ENCODE peak calls at places on chromosomes 5 and 9, in seven cellular contexts. One of them, this sample, is unnamed.

GRCh38 chr5:88518131-88519016 is 249.7 kb upstream of the TMEM161B start:
- DNase-seq in suprapubic skin: no peak
- DNase-seq in H1: no peak
- DNase-seq in sigmoid colon: no peak
- DNase-seq in spleen: no peak
- DNase-seq in K562: no peak
- DNase-seq in transverse colon: no peak
- DNase-seq in this sample: no peak

GRCh38 chr9:755454-756381 is 85.8 kb upstream of the DMRT1 start:
- DNase-seq in sigmoid colon: peak; percentile 37
- DNase-seq in K562: no peak
- DNase-seq in transverse colon: no peak
- DNase-seq in suprapubic skin: no peak
- DNase-seq in H1: peak; percentile 36
- DNase-seq in spleen: no peak
- DNase-seq in this sample: no peak

GRCh38 chr9:94147776-94148175 is 63.5 kb downstream of the PTPDC1 start:
- DNase-seq in sigmoid colon: no peak
- DNase-seq in transverse colon: no peak
- DNase-seq in K562: no peak
- DNase-seq in suprapubic skin: no peak
- DNase-seq in H1: no peak
- DNase-seq in spleen: no peak
- DNase-seq in this sample: no peak

GRCh38 chr5:76582252-76583162 is 40.7 kb downstream of the F2RL2 start:
- DNase-seq in transverse colon: no peak
- DNase-seq in H1: no peak
- DNase-seq in sigmoid colon: no peak
- DNase-seq in suprapubic skin: no peak
- DNase-seq in spleen: no peak
- DNase-seq in K562: no peak
- DNase-seq in this sample: no peak

GRCh38 chr5:318341-318897 is 3.1 kb upstream of the AHRR start:
- DNase-seq in sigmoid colon: no peak
- DNase-seq in suprapubic skin: no peak
- DNase-seq in spleen: no peak
- DNase-seq in transverse colon: no peak
- DNase-seq in H1: no peak
- DNase-seq in K562: no peak
- DNase-seq in this sample: no peak

GRCh38 chr5:148619484-148619883 is 34.8 kb downstream of the HTR4 start:
- DNase-seq in spleen: no peak
- DNase-seq in transverse colon: no peak
- DNase-seq in suprapubic skin: no peak
- DNase-seq in K562: no peak
- DNase-seq in sigmoid colon: no peak
- DNase-seq in H1: no peak
- DNase-seq in this sample: no peak

GRCh38 chr9:107294756-107295155 is 11.7 kb downstream of the RAD23B start:
- DNase-seq in H1: no peak
- DNase-seq in suprapubic skin: no peak
- DNase-seq in K562: no peak
- DNase-seq in sigmoid colon: no peak
- DNase-seq in spleen: no peak
- DNase-seq in transverse colon: no peak
- DNase-seq in this sample: no peak

GRCh38 chr9:82606071-82606470 is 456.9 kb downstream of the RASEF start:
- DNase-seq in H1: no peak
- DNase-seq in K562: no peak
- DNase-seq in suprapubic skin: no peak
- DNase-seq in sigmoid colon: peak; percentile 60
- DNase-seq in transverse colon: no peak
- DNase-seq in spleen: no peak
- DNase-seq in this sample: no peak

GRCh38 chr5:1474183-1474839 is 29.1 kb upstream of the SLC6A3 start:
- DNase-seq in K562: no peak
- DNase-seq in suprapubic skin: peak; percentile 54
- DNase-seq in H1: no peak
- DNase-seq in transverse colon: no peak
- DNase-seq in spleen: peak; percentile 76
- DNase-seq in sigmoid colon: peak; percentile 58
- DNase-seq in this sample: no peak

GRCh38 chr5:1654786-1655495 is 131.2 kb upstream of the LPCAT1 start:
- DNase-seq in H1: peak; percentile 41
- DNase-seq in transverse colon: no peak
- DNase-seq in K562: no peak
- DNase-seq in suprapubic skin: no peak
- DNase-seq in sigmoid colon: no peak
- DNase-seq in spleen: no peak
- DNase-seq in this sample: no peak

GRCh38 chr5:88787856-88788255 is 95.1 kb downstream of the MEF2C start:
- DNase-seq in K562: no peak
- DNase-seq in suprapubic skin: no peak
- DNase-seq in transverse colon: no peak
- DNase-seq in H1: no peak
- DNase-seq in spleen: no peak
- DNase-seq in sigmoid colon: no peak
- DNase-seq in this sample: no peak

GRCh38 chr9:70285246-70285645 is 26.5 kb downstream of the SMC5 start:
- DNase-seq in H1: no peak
- DNase-seq in sigmoid colon: no peak
- DNase-seq in transverse colon: no peak
- DNase-seq in suprapubic skin: no peak
- DNase-seq in K562: no peak
- DNase-seq in spleen: no peak
- DNase-seq in this sample: no peak

GRCh38 chr5:116531117-116531516 is 43.5 kb downstream of the SEMA6A start:
- DNase-seq in suprapubic skin: no peak
- DNase-seq in K562: no peak
- DNase-seq in sigmoid colon: no peak
- DNase-seq in H1: no peak
- DNase-seq in spleen: no peak
- DNase-seq in transverse colon: no peak
- DNase-seq in this sample: no peak

GRCh38 chr5:181127456-181127855 is 3.5 kb downstream of the OR2V1 start:
- DNase-seq in H1: no peak
- DNase-seq in K562: no peak
- DNase-seq in suprapubic skin: no peak
- DNase-seq in spleen: no peak
- DNase-seq in transverse colon: no peak
- DNase-seq in sigmoid colon: peak; percentile 25
- DNase-seq in this sample: no peak

GRCh38 chr9:70802206-70802605 is 319.2 kb downstream of the TRPM3 start:
- DNase-seq in K562: no peak
- DNase-seq in spleen: no peak
- DNase-seq in transverse colon: no peak
- DNase-seq in H1: no peak
- DNase-seq in suprapubic skin: no peak
- DNase-seq in sigmoid colon: no peak
- DNase-seq in this sample: no peak

GRCh38 chr5:112548246-112548982 is 129.3 kb upstream of the EPB41L4A start:
- DNase-seq in spleen: no peak
- DNase-seq in transverse colon: no peak
- DNase-seq in sigmoid colon: no peak
- DNase-seq in suprapubic skin: no peak
- DNase-seq in H1: no peak
- DNase-seq in K562: peak; percentile 43
- DNase-seq in this sample: no peak

GRCh38 chr5:151651997-151652645 is 34.6 kb downstream of the SPARC start:
- DNase-seq in spleen: peak; percentile 85
- DNase-seq in K562: peak; percentile 61
- DNase-seq in H1: peak; percentile 87
- DNase-seq in suprapubic skin: peak; percentile 86
- DNase-seq in sigmoid colon: peak; percentile 85
- DNase-seq in transverse colon: peak; percentile 78
- DNase-seq in this sample: peak; percentile 76

GRCh38 chr9:109705515-109705914 is 74.5 kb upstream of the PALM2AKAP2 start:
- DNase-seq in H1: no peak
- DNase-seq in transverse colon: no peak
- DNase-seq in spleen: no peak
- DNase-seq in suprapubic skin: no peak
- DNase-seq in K562: no peak
- DNase-seq in sigmoid colon: no peak
- DNase-seq in this sample: no peak

GRCh38 chr5:10578869-10579268 is 15.0 kb downstream of the ANKRD33B start:
- DNase-seq in sigmoid colon: no peak
- DNase-seq in K562: no peak
- DNase-seq in H1: no peak
- DNase-seq in spleen: peak; percentile 87
- DNase-seq in suprapubic skin: no peak
- DNase-seq in transverse colon: no peak
- DNase-seq in this sample: no peak

GRCh38 chr5:66891184-66891925 is 295.2 kb downstream of the MAST4 start:
- DNase-seq in spleen: no peak
- DNase-seq in transverse colon: peak; percentile 12
- DNase-seq in suprapubic skin: no peak
- DNase-seq in K562: no peak
- DNase-seq in H1: no peak
- DNase-seq in sigmoid colon: no peak
- DNase-seq in this sample: peak; percentile 36

DNA sequence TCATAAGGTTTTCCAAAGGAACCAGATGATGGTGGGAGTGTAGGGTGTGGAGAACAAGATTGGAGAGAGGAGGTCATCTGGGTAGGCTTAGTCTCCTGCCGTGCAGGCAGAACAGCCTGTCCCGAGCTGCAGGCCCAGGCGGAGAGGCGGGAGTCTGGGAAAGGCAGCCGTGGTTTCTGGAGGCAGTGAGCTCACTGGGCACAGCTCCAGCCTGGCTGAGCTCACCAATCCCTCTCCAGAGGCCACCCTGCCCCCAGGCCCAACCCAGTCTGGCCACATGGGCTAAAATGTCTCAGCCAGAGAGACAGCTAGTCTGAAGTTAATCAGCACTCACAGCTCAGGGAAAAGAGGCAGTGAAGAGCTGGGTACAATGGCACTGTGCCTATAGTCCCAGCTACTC is 12.3 kb downstream of the P4HA2 start:
- DNase-seq in transverse colon: peak; percentile 80
- DNase-seq in spleen: peak; percentile 74
- DNase-seq in H1: no peak
- DNase-seq in K562: no peak
- DNase-seq in sigmoid colon: peak; percentile 99
- DNase-seq in suprapubic skin: peak; percentile 92
- DNase-seq in this sample: peak; percentile 78
- TF ChIP-seq POLR2AphosphoS5 in transverse colon: peak; percentile 49
- TF ChIP-seq POLR2AphosphoS5 in spleen: peak; percentile 71
- TF ChIP-seq POLR2AphosphoS5 in H1: no peak
- TF ChIP-seq POLR2AphosphoS5 in K562: no peak
- TF ChIP-seq POLR2AphosphoS5 in sigmoid colon: peak; percentile 81
- TF ChIP-seq POLR2AphosphoS5 in suprapubic skin: peak; percentile 23
- TF ChIP-seq POLR2AphosphoS5 in this sample: peak; percentile 66

GRCh38 chr9:91644433-91644832 is 220.8 kb upstream of the NFIL3 start:
- DNase-seq in suprapubic skin: no peak
- DNase-seq in K562: no peak
- DNase-seq in transverse colon: no peak
- DNase-seq in sigmoid colon: no peak
- DNase-seq in spleen: no peak
- DNase-seq in H1: no peak
- DNase-seq in this sample: no peak

GRCh38 chr9:91642771-91643170 is 219.1 kb upstream of the NFIL3 start:
- DNase-seq in suprapubic skin: no peak
- DNase-seq in transverse colon: no peak
- DNase-seq in sigmoid colon: no peak
- DNase-seq in H1: no peak
- DNase-seq in spleen: no peak
- DNase-seq in K562: no peak
- DNase-seq in this sample: no peak

GRCh38 chr9:91643474-91644102 is 220.0 kb upstream of the NFIL3 start:
- DNase-seq in H1: no peak
- DNase-seq in K562: no peak
- DNase-seq in sigmoid colon: no peak
- DNase-seq in transverse colon: no peak
- DNase-seq in spleen: no peak
- DNase-seq in suprapubic skin: no peak
- DNase-seq in this sample: no peak

GRCh38 chr9:91646702-91647101 is 223.1 kb upstream of the NFIL3 start:
- DNase-seq in suprapubic skin: no peak
- DNase-seq in K562: no peak
- DNase-seq in sigmoid colon: no peak
- DNase-seq in spleen: no peak
- DNase-seq in transverse colon: no peak
- DNase-seq in H1: no peak
- DNase-seq in this sample: no peak

GRCh38 chr9:91647371-91647770 is 223.7 kb upstream of the NFIL3 start:
- DNase-seq in spleen: no peak
- DNase-seq in suprapubic skin: no peak
- DNase-seq in H1: no peak
- DNase-seq in K562: no peak
- DNase-seq in transverse colon: no peak
- DNase-seq in sigmoid colon: no peak
- DNase-seq in this sample: no peak
- TF ChIP-seq CTCF in spleen: no peak
- TF ChIP-seq CTCF in suprapubic skin: no peak
- TF ChIP-seq CTCF in H1: peak; percentile 41
- TF ChIP-seq CTCF in K562: no peak
- TF ChIP-seq CTCF in transverse colon: no peak
- TF ChIP-seq CTCF in sigmoid colon: no peak
- TF ChIP-seq CTCF in this sample: no peak

DNA sequence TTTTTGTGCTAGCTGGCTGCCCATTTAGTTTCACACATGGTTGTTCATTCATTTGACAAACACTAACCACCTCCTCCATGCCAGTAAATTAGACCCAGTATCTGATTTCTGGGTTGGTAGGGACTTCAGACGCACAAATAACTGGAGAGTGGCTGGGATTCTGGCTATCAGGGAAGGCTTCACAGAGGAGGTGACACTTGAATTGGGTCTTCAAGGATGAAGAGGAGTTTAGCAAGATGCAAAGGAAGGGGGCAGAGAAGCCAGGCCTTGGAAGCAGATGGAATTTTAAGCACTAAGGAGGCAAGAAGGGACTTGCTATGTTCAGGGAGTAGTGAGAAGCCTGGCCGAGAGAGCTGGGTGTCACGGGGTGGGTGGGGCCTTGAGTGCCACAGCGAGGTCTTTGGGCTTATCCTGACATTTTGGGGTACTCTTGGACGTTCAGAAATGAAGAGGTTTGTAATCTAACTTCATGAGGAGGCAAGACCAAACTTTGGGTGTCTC is 71.3 kb downstream of the LMX1B start:
- DNase-seq in spleen: no peak
- DNase-seq in K562: no peak
- DNase-seq in H1: no peak
- DNase-seq in sigmoid colon: no peak
- DNase-seq in transverse colon: no peak
- DNase-seq in suprapubic skin: no peak
- DNase-seq in this sample: no peak
- TF ChIP-seq POLR2A in spleen: no peak
- TF ChIP-seq POLR2A in K562: no peak
- TF ChIP-seq POLR2A in H1: no peak
- TF ChIP-seq POLR2A in sigmoid colon: no peak
- TF ChIP-seq POLR2A in transverse colon: no peak
- TF ChIP-seq POLR2A in suprapubic skin: no peak
- TF ChIP-seq POLR2A in this sample: no peak

DNA sequence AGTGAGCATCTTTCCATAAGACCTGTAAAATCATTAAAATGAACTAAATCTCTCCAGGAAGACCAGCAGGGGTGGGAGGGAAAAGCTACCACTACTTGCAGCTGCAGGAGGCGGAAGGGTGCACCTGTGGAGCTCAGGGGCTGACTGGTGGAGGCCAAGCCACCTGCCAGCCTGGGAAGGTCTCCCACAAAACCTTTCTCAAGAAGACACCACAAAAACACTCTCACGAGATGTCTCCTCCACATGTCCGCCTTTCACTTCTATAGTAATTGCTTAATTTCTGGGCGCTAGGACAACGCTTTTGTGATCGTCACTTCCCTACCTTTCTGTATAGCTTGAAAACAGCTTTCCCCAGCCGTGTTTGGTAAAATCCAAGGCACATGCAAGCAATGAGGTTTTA is 114.4 kb downstream of the ROR2 start:
- DNase-seq in spleen: peak; percentile 47
- DNase-seq in sigmoid colon: no peak
- DNase-seq in transverse colon: no peak
- DNase-seq in suprapubic skin: no peak
- DNase-seq in K562: no peak
- DNase-seq in H1: no peak
- DNase-seq in this sample: no peak
- TF ChIP-seq POLR2AphosphoS5 in spleen: no peak
- TF ChIP-seq POLR2AphosphoS5 in sigmoid colon: no peak
- TF ChIP-seq POLR2AphosphoS5 in transverse colon: no peak
- TF ChIP-seq POLR2AphosphoS5 in suprapubic skin: no peak
- TF ChIP-seq POLR2AphosphoS5 in K562: no peak
- TF ChIP-seq POLR2AphosphoS5 in H1: no peak
- TF ChIP-seq POLR2AphosphoS5 in this sample: no peak